ENCODE peak calls at places on chromosomes 11 and 22, in four cellular contexts. K, L, G and J are unnamed samples.

GRCh38 chr11:19237813-19238212 is 2.9 kb downstream of the E2F8 start:
- DNase-seq in K (no peak), L (no peak), G (no peak), J (no peak)

GRCh38 chr11:1064167-1064566 is 10.5 kb upstream of the MUC2 start:
- DNase-seq in K (no peak), L (no peak), G (no peak), J (no peak)

GRCh38 chr11:129896062-129896461 is 684 bp upstream of the NFRKB start:
- DNase-seq in K (no peak), L (no peak), G (no peak), J (no peak)

GRCh38 chr22:18146389-18146753 is 3.6 kb upstream of the USP18 start:
- DNase-seq in K (no peak), L (no peak), G (no peak), J (no peak)

GRCh38 chr11:70404244-70404643 is 5.9 kb downstream of the CTTN start:
- DNase-seq in K (no peak), L (no peak), G (no peak), J (no peak)

GRCh38 chr11:122333476-122333875 is 217.5 kb upstream of the BLID start:
- DNase-seq in K (no peak), L (no peak), G (no peak), J (no peak)

GRCh38 chr11:134503104-134503503 is 91.1 kb upstream of the B3GAT1 start:
- DNase-seq in K (no peak), L (no peak), G (no peak), J (no peak)

GRCh38 chr22:36927671-36928070 is 14.2 kb downstream of the CSF2RB start:
- DNase-seq in K (no peak), L (no peak), G (no peak), J (no peak)

GRCh38 chr11:78740175-78741161 is 165.8 kb upstream of the NARS2 start:
- DNase-seq in K (peak), L (no peak), G (no peak), J (no peak)

GRCh38 chr11:12007769-12008737 is at the start of gene DKK3:
- DNase-seq in K (no peak), L (no peak), G (no peak), J (no peak)

GRCh38 chr22:17120711-17121234 is 387 bp downstream of the TMEM121B start:
- DNase-seq in K (peak), L (no peak), G (no peak), J (no peak)

GRCh38 chr11:104619751-104620150 is 278.5 kb downstream of the CASP12 start:
- DNase-seq in K (no peak), L (no peak), G (no peak), J (no peak)

GRCh38 chr11:119918356-119918755 is 189.4 kb upstream of the NECTIN1 start:
- DNase-seq in K (no peak), L (no peak), G (no peak), J (no peak)

GRCh38 chr11:65791719-65792213 is 4.9 kb downstream of the OVOL1 start:
- DNase-seq in K (no peak), L (no peak), G (no peak), J (peak)

GRCh38 chr11:86395061-86395551 is 20.4 kb downstream of the CCDC81 start:
- DNase-seq in K (no peak), L (no peak), G (no peak), J (no peak)

GRCh38 chr22:29469755-29470154 is 10.3 kb upstream of the NEFH start:
- DNase-seq in K (no peak), L (no peak), G (no peak), J (no peak)

GRCh38 chr11:66459138-66459778 is 7.4 kb upstream of the PELI3 start:
- DNase-seq in K (no peak), L (no peak), G (no peak), J (peak)

GRCh38 chr11:122253541-122254317 is 137.7 kb upstream of the BLID start:
- DNase-seq in K (no peak), L (no peak), G (no peak), J (no peak)

GRCh38 chr11:116130122-116130521 is 625.9 kb upstream of the CADM1 start:
- DNase-seq in K (no peak), L (no peak), G (no peak), J (no peak)

GRCh38 chr11:32015435-32015834 is 75.4 kb upstream of the RCN1 start:
- DNase-seq in K (no peak), L (no peak), G (no peak), J (no peak)

GRCh38 chr11:76657824-76658170 is 12.8 kb downstream of the LRRC32 start:
- DNase-seq in K (no peak), L (no peak), G (no peak), J (no peak)

GRCh38 chr11:44910591-44910990 is 40.1 kb downstream of the TP53I11 start:
- DNase-seq in K (no peak), L (no peak), G (no peak), J (no peak)

GRCh38 chr11:74701351-74701750 is 29.9 kb downstream of the CHRDL2 start:
- DNase-seq in K (peak), L (peak), G (peak), J (no peak)
- TF ChIP-seq EGR1 in K (no peak), L (no peak), G (no peak), J (no peak)

GRCh38 chr22:25563757-25564319 is 637 bp upstream of the GRK3 start:
- DNase-seq in K (no peak), L (no peak), G (no peak), J (no peak)
- TF ChIP-seq EZH2 in K (no peak), L (no peak), G (no peak), J (no peak)

DNA sequence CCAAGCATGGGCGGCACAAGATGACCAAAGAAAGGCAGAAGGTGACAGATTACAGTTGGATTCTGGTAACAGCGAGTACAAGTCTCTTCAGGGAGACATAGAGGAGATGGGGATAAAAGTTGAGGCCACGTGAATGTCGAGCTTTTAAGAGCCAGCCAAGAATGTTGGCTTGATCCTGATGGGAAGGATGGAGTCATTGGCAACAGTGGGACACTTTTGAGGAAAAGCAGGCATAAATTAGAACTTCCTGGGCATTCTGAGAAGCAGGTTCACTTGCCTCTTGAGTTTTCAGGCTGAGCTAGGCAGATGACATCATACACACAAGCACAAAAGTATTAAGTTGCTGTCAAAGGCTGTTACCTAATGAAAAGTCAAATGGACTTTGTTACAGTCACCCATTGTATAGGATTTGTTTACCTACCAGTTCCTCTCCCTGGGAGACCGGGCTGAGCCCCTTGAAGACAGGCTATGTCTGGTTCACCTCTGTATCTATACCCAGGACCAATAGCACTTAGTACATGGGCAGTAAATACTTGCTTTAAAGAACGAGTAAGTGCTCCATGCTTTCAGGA is 41.1 kb downstream of the TNRC6B start:
- DNase-seq in K (no peak), L (no peak), G (no peak), J (no peak)
- TF ChIP-seq EGR1 in K (no peak), L (no peak), G (no peak), J (no peak)

DNA sequence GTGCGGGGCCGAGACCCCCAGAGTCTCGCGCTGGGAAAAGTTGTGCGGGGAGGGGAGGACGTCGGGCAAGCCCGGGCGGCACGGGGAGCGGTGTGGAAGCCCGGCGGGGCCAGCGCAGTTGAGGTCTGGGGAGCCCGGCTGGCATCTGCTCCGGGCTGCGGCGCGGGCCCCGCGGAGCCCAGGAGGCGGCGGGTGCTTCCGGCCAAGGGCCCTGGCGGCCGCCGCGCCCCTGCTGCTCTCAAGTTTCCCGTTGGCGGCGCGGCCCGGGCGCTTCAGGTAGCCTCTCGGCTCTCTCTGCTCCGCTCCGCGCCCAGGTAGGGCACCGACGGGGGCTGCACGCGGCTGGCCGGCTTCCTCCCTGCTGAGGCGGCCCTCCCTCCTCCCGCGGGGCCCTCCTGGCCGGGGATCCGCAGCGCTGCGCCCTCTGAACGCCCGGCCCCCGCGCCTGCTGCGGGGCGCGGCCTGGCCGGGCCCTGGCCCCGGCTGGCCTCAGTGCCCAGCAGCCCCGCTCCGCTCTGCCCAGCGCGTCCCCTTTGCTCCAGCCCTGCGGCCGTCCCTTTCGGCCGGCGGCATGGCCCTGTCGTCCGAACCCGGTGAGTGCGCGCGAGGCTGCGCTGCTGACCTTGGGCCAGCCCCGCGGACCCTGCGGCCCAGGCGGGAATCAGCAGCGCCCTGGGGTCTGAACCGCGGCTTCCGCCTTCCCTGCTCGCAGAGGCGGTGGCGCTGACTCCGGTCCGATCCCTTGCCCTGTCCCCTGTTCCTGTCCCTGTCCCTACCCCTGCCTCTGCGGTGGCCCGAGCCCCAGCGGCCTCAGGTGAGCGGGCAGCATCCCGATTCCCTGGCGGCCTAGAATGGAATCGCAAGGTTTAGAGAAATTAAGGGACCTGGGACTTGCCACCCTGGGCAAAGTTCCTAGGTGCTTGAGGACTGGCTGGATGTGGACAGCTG is 4.3 kb upstream of the AMPD3 start:
- DNase-seq in K (no peak), L (peak), G (peak), J (no peak)
- TF ChIP-seq EZH2 in K (no peak), L (no peak), G (peak), J (no peak)

DNA sequence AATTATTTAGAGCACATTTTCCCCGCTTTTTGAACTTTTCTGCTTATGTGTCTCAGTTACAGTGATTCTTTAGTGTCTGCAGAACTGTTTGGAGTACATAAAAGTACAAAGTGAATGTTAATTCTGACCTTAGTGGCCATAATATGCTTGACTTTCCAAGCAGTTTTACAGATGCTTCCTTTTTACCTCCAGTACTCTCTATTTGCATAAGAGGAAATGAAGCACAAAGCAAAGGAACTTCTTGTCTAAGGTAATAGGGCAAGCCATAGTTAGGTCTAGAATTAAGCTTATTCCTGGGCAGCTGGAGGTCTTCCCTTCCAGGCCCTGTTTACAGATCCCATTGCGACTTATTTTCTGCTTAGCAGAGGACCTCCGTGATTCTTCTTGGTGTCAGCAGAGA is 3.6 kb downstream of the GTPBP1 start:
- DNase-seq in K (no peak), L (no peak), G (no peak), J (no peak)
- TF ChIP-seq EGR1 in K (no peak), L (no peak), G (no peak), J (no peak)

GRCh38 chr11:64298966-64299846 is 952 bp upstream of the CATSPERZ start:
- DNase-seq in K (no peak), L (no peak), G (no peak), J (no peak)
- TF ChIP-seq EZH2 in K (no peak), L (no peak), G (peak), J (no peak)

DNA sequence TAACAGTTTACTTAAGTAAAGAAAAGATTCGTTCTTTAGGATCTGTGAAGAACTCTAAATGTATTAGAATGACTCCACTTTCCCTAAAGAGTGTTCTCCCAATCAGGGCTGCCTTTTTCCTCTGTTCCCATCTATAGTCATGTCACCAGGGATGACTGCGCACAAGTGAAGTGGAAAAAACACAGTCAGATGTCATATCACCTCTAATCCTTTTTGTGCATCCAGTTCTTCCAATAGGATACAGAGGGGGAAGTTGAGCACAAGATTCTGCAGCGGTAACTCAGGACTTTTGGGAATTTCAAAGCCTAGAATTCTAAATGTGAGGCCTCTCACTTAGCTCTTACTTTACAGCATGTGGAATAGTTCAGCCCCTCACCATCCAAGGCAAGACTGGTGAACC is 602.6 kb downstream of the NTM start:
- DNase-seq in K (no peak), L (no peak), G (no peak), J (no peak)
- TF ChIP-seq EGR1 in K (no peak), L (no peak), G (no peak), J (no peak)